ENCODE peak calls at places on chromosomes 13 and 19, in five cellular contexts. Y is psoas muscle, E is tibial nerve, N is ascending aorta, L is left ventricle myocardium inferior. O is an unnamed sample.

GRCh38 chr19:14686411-14686810 is 3.4 kb upstream of the ZNF333 start:
- DNase-seq in Y (no peak), E (no peak), N (no peak), L (no peak), O (no peak)

GRCh38 chr13:95833713-95834112 is 156.8 kb downstream of the DNAJC3 start:
- DNase-seq in Y (no peak), E (no peak), N (no peak), L (no peak), O (no peak)

GRCh38 chr13:100634686-100635085 is 39.9 kb downstream of the TMTC4 start:
- DNase-seq in Y (no peak), E (no peak), N (no peak), L (no peak), O (no peak)

GRCh38 chr19:11486661-11487503 is 6.0 kb upstream of the ELAVL3 start:
- DNase-seq in Y (no peak), E (no peak), N (no peak), L (no peak), O (no peak)

GRCh38 chr19:2164020-2164988 is 571 bp downstream of the DOT1L start:
- DNase-seq in Y (no peak), E (peak; percentile 50), N (no peak), L (no peak), O (no peak)

GRCh38 chr19:40804783-40805242 is 5.8 kb downstream of the EGLN2 start:
- DNase-seq in Y (no peak), E (no peak), N (no peak), L (no peak), O (no peak)

GRCh38 chr13:105994340-105994739 is 541.1 kb downstream of the EFNB2 start:
- DNase-seq in Y (no peak), E (no peak), N (no peak), L (no peak), O (no peak)

GRCh38 chr19:7554990-7555864 is 19.7 kb downstream of the PNPLA6 start:
- DNase-seq in Y (peak; percentile 53), E (no peak), N (no peak), L (no peak), O (peak; percentile 59)

GRCh38 chr19:40692212-40692551 is 1.7 kb upstream of the NUMBL start:
- DNase-seq in Y (no peak), E (no peak), N (no peak), L (no peak), O (no peak)

GRCh38 chr19:50490991-50491472 is 14.4 kb upstream of the GARIN5A start:
- DNase-seq in Y (peak; percentile 85), E (no peak), N (no peak), L (no peak), O (no peak)

GRCh38 chr13:49499889-49500660 is 4.3 kb downstream of the PHF11 start:
- DNase-seq in Y (no peak), E (no peak), N (no peak), L (no peak), O (no peak)

GRCh38 chr13:50380905-50381304 is 365.7 kb downstream of the KCNRG start:
- DNase-seq in Y (no peak), E (no peak), N (no peak), L (no peak), O (no peak)

GRCh38 chr13:46926856-46927625 is 30.2 kb upstream of the HTR2A start:
- DNase-seq in Y (no peak), E (no peak), N (no peak), L (no peak), O (no peak)

GRCh38 chr19:42081584-42082258 is 5.8 kb downstream of the ZNF574 start:
- DNase-seq in Y (no peak), E (no peak), N (no peak), L (no peak), O (no peak)

GRCh38 chr19:294819-295686 is 3.9 kb upstream of the PLPP2 start:
- DNase-seq in Y (peak; percentile 52), E (no peak), N (no peak), L (no peak), O (peak; percentile 57)

GRCh38 chr13:109654341-109655205 is 131.8 kb downstream of the IRS2 start:
- DNase-seq in Y (peak; percentile 59), E (peak; percentile 29), N (no peak), L (no peak), O (no peak)

DNA sequence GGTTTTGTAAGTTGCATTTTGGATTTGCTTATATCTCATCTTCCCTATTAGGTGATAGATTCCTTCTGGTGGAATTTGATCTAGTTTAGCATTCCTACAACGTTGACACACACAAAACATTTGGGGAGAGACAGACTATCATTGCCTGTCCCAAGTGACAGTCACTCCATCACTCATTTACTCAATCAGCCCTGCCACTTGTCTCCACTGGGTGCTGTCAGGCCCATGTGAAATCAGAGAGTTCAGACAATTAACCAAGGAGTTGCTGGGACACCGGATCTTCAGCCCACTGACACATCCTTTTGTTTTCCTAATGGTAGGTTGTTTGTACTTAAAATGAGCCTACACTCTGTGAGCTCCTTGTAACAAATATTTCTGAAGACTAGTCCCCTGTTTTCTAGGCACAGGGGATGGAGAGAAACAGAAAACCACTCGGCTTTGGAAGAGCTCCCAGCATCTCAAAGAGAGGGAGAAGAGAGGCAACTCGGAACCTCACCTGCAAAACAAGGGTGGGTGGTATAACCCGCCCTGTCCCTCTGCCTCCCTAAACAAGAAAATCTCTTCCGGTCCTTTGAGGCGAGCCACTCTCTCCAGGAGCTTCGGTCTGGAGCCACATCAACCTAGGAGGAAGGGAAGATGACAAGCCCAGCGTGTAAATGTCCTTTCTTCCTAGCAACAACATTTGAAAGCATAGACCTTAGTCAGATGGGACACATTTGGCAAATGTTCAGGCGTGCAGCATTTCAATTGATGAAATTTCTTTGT is 440.9 kb upstream of the KLF12 start:
- DNase-seq in Y (no peak), E (no peak), N (no peak), L (no peak), O (no peak)
- H3K4me3 ChIP-seq in Y (peak overlapping the region; percentile 49), E (peak overlapping the region; percentile 51), N (peak overlapping the region; percentile 63), L (peak overlapping the region; percentile 56), O (peak overlapping the region; percentile 14)

DNA sequence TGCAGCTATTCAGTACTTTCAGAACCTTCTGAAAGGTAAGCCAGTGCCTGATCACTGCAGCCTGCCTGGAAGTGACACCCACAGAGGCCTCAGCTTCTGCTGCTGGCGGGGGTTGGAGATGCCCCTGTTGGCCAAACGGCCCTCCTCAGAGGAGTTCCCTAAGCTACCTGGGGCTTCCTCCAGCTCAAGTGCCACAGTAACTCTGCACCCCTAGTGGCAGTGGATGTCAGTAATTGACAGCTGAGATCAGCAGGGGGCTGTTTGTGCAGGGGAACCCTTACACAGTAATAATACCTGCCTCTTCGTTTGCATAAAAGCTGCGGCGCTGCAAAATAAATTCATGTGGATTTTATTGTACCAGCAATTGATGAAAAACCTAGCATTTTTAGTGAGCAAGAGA is 28.9 kb downstream of the TDRD12 start:
- DNase-seq in Y (no peak), E (no peak), N (no peak), L (no peak), O (no peak)
- TF ChIP-seq CTCF in Y (no peak), E (no peak), N (no peak), L (no peak), O (no peak)

GRCh38 chr13:111555268-111555633 is 234.8 kb downstream of the TEX29 start:
- DNase-seq in Y (no peak), E (no peak), N (no peak), L (no peak), O (no peak)
- H3K27me3 ChIP-seq in Y (peaks cover 6% of the 10 kb centered on the region), E (no peaks in the 10 kb centered on the region), N (no peaks in the 10 kb centered on the region), L (peaks cover 86% of the 10 kb centered on the region), O (no peaks in the 10 kb centered on the region)

GRCh38 chr13:83880275-83881027 is 1.8 kb downstream of the SLITRK1 start:
- DNase-seq in Y (no peak), E (no peak), N (no peak), L (no peak), O (no peak)
- H3K4me3 ChIP-seq in Y (no peak overlapping the region), E (peak overlapping the region; percentile 52), N (peak overlapping the region; percentile 28), L (no peak overlapping the region), O (no peak overlapping the region)

DNA sequence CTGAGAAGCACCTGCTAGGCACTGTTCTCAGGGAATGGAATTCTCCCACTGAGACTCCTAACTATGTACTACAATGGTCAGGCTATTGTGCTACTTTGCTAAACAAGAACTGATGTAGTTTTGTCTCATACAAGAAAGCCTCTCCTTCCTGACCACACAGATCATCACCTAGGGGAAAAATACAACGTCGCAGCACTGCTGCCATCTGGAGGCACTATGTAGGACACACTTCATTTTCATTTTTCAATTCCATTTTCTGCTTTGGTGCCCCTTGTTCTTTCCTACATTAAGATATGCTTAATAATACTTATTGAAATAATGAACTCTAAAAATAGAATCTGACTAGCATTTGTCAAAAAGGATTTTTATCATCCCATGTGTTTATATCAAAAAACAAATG is 21.1 kb downstream of the PROSER1 start:
- DNase-seq in Y (no peak), E (no peak), N (no peak), L (no peak), O (no peak)
- TF ChIP-seq CTCF in Y (peak; percentile 51), E (peak; percentile 29), N (no peak), L (peak; percentile 55), O (peak; percentile 71)

DNA sequence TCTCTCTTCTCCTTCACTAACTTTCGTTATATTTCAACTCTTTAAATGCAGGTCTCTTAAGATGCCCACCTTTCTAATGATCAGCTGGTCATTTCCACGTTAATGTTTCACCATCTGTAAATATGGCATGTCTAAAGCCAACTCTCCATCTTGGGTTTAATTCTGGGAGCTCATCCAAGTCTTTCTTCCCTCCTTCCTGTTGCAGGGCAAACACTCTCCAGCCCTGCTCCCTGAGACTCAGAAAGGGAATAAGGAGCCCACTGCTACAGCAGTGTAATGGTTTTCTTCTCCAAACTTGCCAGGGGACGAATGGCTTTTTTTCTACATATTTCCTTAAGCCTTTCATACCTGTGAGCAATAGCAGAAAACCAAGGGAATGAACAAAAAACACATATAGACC is 73.2 kb upstream of the SOX1 start:
- DNase-seq in Y (no peak), E (no peak), N (no peak), L (no peak), O (no peak)
- H3K27me3 ChIP-seq in Y (peaks cover 6% of the 10 kb centered on the region), E (no peaks in the 10 kb centered on the region), N (no peaks in the 10 kb centered on the region), L (peaks cover 69% of the 10 kb centered on the region), O (peaks cover 10% of the 10 kb centered on the region)

O was measured in RWPE2.